ENCODE peak calls at places on chromosomes 11 and 22, in six cellular contexts. T is GOT3; E is stimulated activated CD8-positive, alpha-beta memory T cell treated with anti-CD3 and anti-CD28 coated beads, Interleukin-15, amount 100 ng/mL, for 1 hour; O is NCI-H524; Z is frontal cortex; L is B cell. R is an unnamed sample.
A peak's percentile ranks its signal among the peaks of the same experiment; 100 is the strongest.

GRCh38 chr11:74055938-74056337 is 47.1 kb upstream of the UCP3 start:
- DNase-seq in T (no peak), E (no peak), O (no peak), Z (no peak), L (no peak), R (no peak)

GRCh38 chr11:65391007-65391406 is 4.6 kb downstream of the FRMD8 start:
- DNase-seq in T (no peak), E (no peak), O (no peak), Z (peak; percentile 51), L (no peak), R (no peak)

GRCh38 chr11:119584193-119585037 is 144.6 kb downstream of the NECTIN1 start:
- DNase-seq in T (no peak), E (no peak), O (peak; percentile 44), Z (peak; percentile 56), L (no peak), R (no peak)

GRCh38 chr11:109853156-109853776 is 239.9 kb upstream of the ZC3H12C start:
- DNase-seq in T (no peak), E (no peak), O (peak; percentile 57), Z (no peak), L (no peak), R (no peak)

GRCh38 chr11:30481816-30482215 is 104.3 kb downstream of the MPPED2 start:
- DNase-seq in T (no peak), E (no peak), O (no peak), Z (no peak), L (no peak), R (no peak)

GRCh38 chr11:95267814-95268213 is 36.8 kb upstream of the SESN3 start:
- DNase-seq in T (no peak), E (no peak), O (no peak), Z (no peak), L (no peak), R (no peak)

GRCh38 chr22:28899199-28899853 is 16.0 kb downstream of the ZNRF3 start:
- DNase-seq in T (no peak), E (no peak), O (no peak), Z (no peak), L (no peak), R (no peak)

GRCh38 chr11:62601114-62601363 is 626 bp downstream of the MTA2 start:
- DNase-seq in T (no peak), E (no peak), O (peak; percentile 33), Z (no peak), L (no peak), R (peak; percentile 44)

GRCh38 chr11:2390871-2391662 is 9.5 kb upstream of the TSSC4 start:
- DNase-seq in T (no peak), E (no peak), O (no peak), Z (peak; percentile 63), L (no peak), R (no peak)